ENCODE peak calls at places on chromosome X, in four cellular contexts. M, L, U and T are unnamed samples.

GRCh38 chrX:479273-479981 is 92.7 kb upstream of the PPP2R3B start:
- DNase-seq in M (no peak), L (no peak), U (no peak), T (no peak)

GRCh38 chrX:10217218-10217617 is 60.4 kb downstream of the CLCN4 start:
- DNase-seq in M (no peak), L (peak), U (no peak), T (no peak)

GRCh38 chrX:51891821-51892551 is 1.4 kb upstream of the MAGED1 start:
- DNase-seq in M (no peak), L (peak), U (no peak), T (no peak)

GRCh38 chrX:6071755-6072154 is 156.9 kb downstream of the NLGN4X start:
- DNase-seq in M (no peak), L (no peak), U (no peak), T (no peak)

GRCh38 chrX:111728096-111728495 is 47.1 kb downstream of the ALG13 start:
- DNase-seq in M (no peak), L (no peak), U (no peak), T (no peak)

GRCh38 chrX:25427873-25428555 is 412.2 kb upstream of the ARX start:
- DNase-seq in M (peak), L (peak), U (no peak), T (no peak)

GRCh38 chrX:120365320-120365719 is 3.4 kb downstream of the ATP1B4 start:
- DNase-seq in M (peak), L (peak), U (peak), T (peak)

GRCh38 chrX:19804168-19804567 is 83.2 kb downstream of the SH3KBP1 start:
- DNase-seq in M (no peak), L (no peak), U (no peak), T (no peak)

GRCh38 chrX:131288738-131289511 is at the start of gene IGSF1:
- DNase-seq in M (peak), L (peak), U (no peak), T (peak)

GRCh38 chrX:41233988-41234387 is 100.0 kb upstream of the DDX3X start:
- DNase-seq in M (no peak), L (no peak), U (no peak), T (no peak)

GRCh38 chrX:56802428-56802827 is 73.4 kb downstream of the NBDY start:
- DNase-seq in M (no peak), L (no peak), U (peak), T (no peak)

GRCh38 chrX:56803849-56804681 is 75.0 kb downstream of the NBDY start:
- DNase-seq in M (no peak), L (no peak), U (peak), T (no peak)

GRCh38 chrX:56804867-56805266 is 75.8 kb downstream of the NBDY start:
- DNase-seq in M (no peak), L (no peak), U (no peak), T (no peak)

GRCh38 chrX:56805399-56805798 is 76.4 kb downstream of the NBDY start:
- DNase-seq in M (no peak), L (no peak), U (no peak), T (no peak)

DNA sequence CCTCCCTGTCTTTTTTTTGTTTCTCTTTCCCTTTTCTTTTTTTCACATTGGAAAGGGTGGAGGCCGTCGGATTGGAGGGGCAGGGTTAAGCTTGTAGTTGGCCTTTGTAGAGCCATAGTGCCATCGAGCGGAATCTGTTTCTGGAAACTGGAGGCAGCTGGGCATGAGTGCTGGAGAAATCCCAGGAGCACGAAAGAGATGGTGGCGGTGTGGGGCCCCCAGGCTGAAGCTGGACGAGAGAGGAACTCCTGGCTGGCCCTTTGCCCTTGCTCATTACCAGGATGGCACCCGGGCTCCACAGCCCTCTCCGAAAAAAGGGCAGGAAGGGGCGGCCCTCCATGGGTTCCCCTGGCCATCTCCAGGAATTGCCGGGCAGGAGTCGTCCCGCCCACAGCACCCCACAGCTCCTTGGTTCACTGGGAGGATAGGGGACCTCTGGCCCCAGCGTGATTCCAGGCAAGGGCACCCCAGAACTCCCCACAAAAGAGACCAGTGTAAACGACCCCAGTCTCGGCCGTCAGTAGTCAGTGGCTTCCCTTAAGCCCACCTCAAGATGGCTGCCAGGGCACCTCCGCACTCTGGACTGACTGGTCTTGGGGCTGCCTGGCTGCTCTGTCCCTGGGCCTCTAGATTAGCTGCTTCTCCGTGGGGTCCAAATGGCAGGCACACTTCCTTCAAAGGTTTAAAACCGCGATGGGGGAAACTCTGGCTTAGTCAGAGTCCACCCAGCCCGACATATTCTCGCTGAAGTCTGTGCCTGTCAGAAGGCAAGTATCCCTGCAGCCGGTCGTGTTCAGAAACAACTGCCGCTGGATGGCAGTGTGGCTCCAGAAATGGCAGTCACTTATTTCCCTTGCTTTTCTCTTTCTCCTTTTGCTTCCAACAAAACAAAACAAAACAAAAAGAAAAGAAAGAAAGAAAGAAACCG is 74.1 kb downstream of the NBDY start:
- DNase-seq in M (peak), L (peak), U (peak), T (no peak)
- TF ChIP-seq CTCF in M (peak), L (peak), U (no peak), T (peak)

DNA sequence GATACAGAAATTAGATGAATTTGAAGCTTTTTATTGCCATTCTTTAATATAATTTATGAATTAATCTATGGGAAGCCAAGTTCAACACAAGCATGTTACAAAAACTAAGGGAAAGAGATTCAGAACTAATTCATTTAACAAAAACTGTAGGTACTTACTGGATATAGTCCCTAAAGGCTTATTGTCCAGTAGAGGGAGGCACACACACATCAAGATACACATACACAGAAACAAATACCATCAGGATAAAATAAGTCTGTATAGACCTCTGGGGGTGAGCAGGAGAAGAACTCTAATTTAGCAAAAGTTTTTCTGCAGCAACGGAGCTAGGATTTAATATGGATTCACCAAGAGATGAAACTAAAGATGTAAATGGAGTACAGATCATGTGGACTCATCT is 83.0 kb upstream of the IL13RA1 start:
- DNase-seq in M (no peak), L (peak), U (no peak), T (no peak)
- TF ChIP-seq CTCF in M (peak), L (peak), U (no peak), T (no peak)

GRCh38 chrX:65750674-65751469 is 83.4 kb downstream of the MSN start:
- DNase-seq in M (no peak), L (peak), U (peak), T (no peak)

GRCh38 chrX:65741823-65742222 is 74.4 kb downstream of the MSN start:
- DNase-seq in M (no peak), L (no peak), U (no peak), T (no peak)

GRCh38 chrX:65744965-65745364 is 77.5 kb downstream of the MSN start:
- DNase-seq in M (no peak), L (no peak), U (no peak), T (no peak)

GRCh38 chrX:65745427-65745826 is 78.0 kb downstream of the MSN start:
- DNase-seq in M (no peak), L (no peak), U (no peak), T (no peak)

DNA sequence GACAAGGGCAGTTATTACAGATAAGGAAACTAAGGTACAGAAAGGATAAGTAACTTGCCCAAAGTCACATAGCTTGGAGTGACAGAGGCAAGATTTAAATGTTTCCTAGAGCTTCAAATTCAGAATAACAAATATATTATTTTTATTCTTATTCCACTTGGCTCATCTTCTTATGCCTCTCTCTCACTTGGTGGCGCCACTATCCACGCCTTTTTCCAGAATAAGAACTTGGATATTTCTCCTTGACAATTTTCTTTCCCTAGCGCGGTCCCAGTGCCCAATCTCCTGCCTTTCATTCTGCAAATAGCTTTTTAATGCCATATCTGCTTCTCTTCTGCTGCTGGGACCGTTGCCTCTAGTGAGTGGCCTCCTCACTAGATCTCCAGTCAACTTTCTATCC is 78.5 kb downstream of the MSN start:
- DNase-seq in M (no peak), L (peak), U (peak), T (no peak)
- TF ChIP-seq CTCF in M (peak), L (peak), U (no peak), T (no peak)

GRCh38 chrX:139875831-139876230 is 57.0 kb downstream of the ATP11C start:
- DNase-seq in M (no peak), L (no peak), U (no peak), T (no peak)
- TF ChIP-seq CTCF in M (no peak), L (no peak), U (no peak), T (no peak)

GRCh38 chrX:14528629-14529287 is 578 bp upstream of the GLRA2 start:
- DNase-seq in M (peak), L (peak), U (peak), T (peak)
- TF ChIP-seq CTCF in M (peak), L (peak), U (no peak), T (peak)

GRCh38 chrX:63761639-63762038 is 23.4 kb downstream of the ARHGEF9 start:
- DNase-seq in M (no peak), L (no peak), U (no peak), T (no peak)
- TF ChIP-seq CTCF in M (peak), L (no peak), U (no peak), T (no peak)